ENCODE peak calls at places on chromosomes 13 and 19, in six cellular contexts. Q is GM12864, N is BE2C, C is osteoblast, U is neural crest cell, I is left ventricle myocardium inferior. O is an unnamed sample.

GRCh38 chr13:30371649-30372265 is 50.5 kb upstream of the UBE2L5 start:
- DNase-seq in Q (peak; percentile 92), N (peak; percentile 86), C (peak; percentile 88), U (no peak), I (no peak), O (no peak)

GRCh38 chr19:35645680-35646511 is 2.2 kb upstream of the COX6B1 start:
- DNase-seq in Q (no peak), N (no peak), C (peak; percentile 25), U (no peak), I (no peak), O (no peak)

GRCh38 chr19:10587022-10587838 is at the start of gene AP1M2:
- DNase-seq in Q (no peak), N (no peak), C (no peak), U (no peak), I (no peak), O (no peak)

GRCh38 chr13:74966814-74967213 is 515.2 kb downstream of the TBC1D4 start:
- DNase-seq in Q (no peak), N (peak; percentile 49), C (no peak), U (peak; percentile 14), I (no peak), O (peak; percentile 48)

GRCh38 chr13:39616087-39616694 is 13.2 kb upstream of the LHFPL6 start:
- DNase-seq in Q (peak; percentile 27), N (peak; percentile 65), C (no peak), U (peak; percentile 54), I (no peak), O (peak; percentile 64)

GRCh38 chr13:44044544-44045178 is 165.0 kb downstream of the LACC1 start:
- DNase-seq in Q (no peak), N (no peak), C (no peak), U (no peak), I (no peak), O (no peak)

GRCh38 chr13:41311607-41312500 is 787 bp downstream of the NAA16 start:
- DNase-seq in Q (no peak), N (peak; percentile 64), C (peak; percentile 77), U (peak; percentile 25), I (peak; percentile 42), O (peak; percentile 48)

GRCh38 chr19:13859361-13859880 is 17.5 kb upstream of the NANOS3 start:
- DNase-seq in Q (no peak), N (no peak), C (peak; percentile 81), U (no peak), I (no peak), O (no peak)

GRCh38 chr19:13036366-13036976 is 41.2 kb downstream of the NFIX start:
- DNase-seq in Q (no peak), N (peak; percentile 80), C (peak; percentile 93), U (no peak), I (no peak), O (no peak)

GRCh38 chr13:39370554-39370953 is 232.4 kb downstream of the LHFPL6 start:
- DNase-seq in Q (no peak), N (no peak), C (peak; percentile 58), U (no peak), I (peak; percentile 35), O (no peak)

GRCh38 chr13:42658019-42658418 is 84.1 kb downstream of the TNFSF11 start:
- DNase-seq in Q (no peak), N (no peak), C (no peak), U (no peak), I (no peak), O (no peak)

GRCh38 chr19:6521718-6522646 is 8.8 kb upstream of the TNFSF9 start:
- DNase-seq in Q (peak; percentile 90), N (no peak), C (peak; percentile 76), U (no peak), I (no peak), O (no peak)

GRCh38 chr19:5022066-5022860 is 53.4 kb downstream of the KDM4B start:
- DNase-seq in Q (no peak), N (no peak), C (peak; percentile 53), U (no peak), I (no peak), O (no peak)

GRCh38 chr13:20570540-20570939 is 3.6 kb downstream of the IFT88 start:
- DNase-seq in Q (no peak), N (no peak), C (no peak), U (no peak), I (no peak), O (no peak)

GRCh38 chr19:35468637-35469036 is 20.6 kb downstream of the FFAR2 start:
- DNase-seq in Q (peak; percentile 68), N (peak; percentile 73), C (peak; percentile 93), U (no peak), I (peak; percentile 39), O (peak; percentile 56)

GRCh38 chr19:16417660-16418596 is 53.8 kb downstream of the EPS15L1 start:
- DNase-seq in Q (no peak), N (peak; percentile 79), C (peak; percentile 98), U (peak; percentile 61), I (peak; percentile 75), O (peak; percentile 77)

GRCh38 chr13:30307194-30307965 is at the start of gene KATNAL1:
- DNase-seq in Q (no peak), N (peak; percentile 92), C (peak; percentile 89), U (peak; percentile 73), I (peak; percentile 85), O (peak; percentile 62)

GRCh38 chr19:1663854-1664253 is 11.4 kb upstream of the TCF3 start:
- DNase-seq in Q (peak; percentile 42), N (no peak), C (no peak), U (no peak), I (no peak), O (no peak)

GRCh38 chr19:1661995-1662394 is 9.6 kb upstream of the TCF3 start:
- DNase-seq in Q (no peak), N (no peak), C (no peak), U (no peak), I (no peak), O (no peak)

GRCh38 chr19:1668048-1668338 is 15.6 kb upstream of the TCF3 start:
- DNase-seq in Q (no peak), N (no peak), C (no peak), U (no peak), I (no peak), O (no peak)

GRCh38 chr19:1668339-1669123 is 16.1 kb upstream of the TCF3 start:
- DNase-seq in Q (no peak), N (peak; percentile 43), C (peak; percentile 91), U (no peak), I (no peak), O (peak; percentile 10)

DNA sequence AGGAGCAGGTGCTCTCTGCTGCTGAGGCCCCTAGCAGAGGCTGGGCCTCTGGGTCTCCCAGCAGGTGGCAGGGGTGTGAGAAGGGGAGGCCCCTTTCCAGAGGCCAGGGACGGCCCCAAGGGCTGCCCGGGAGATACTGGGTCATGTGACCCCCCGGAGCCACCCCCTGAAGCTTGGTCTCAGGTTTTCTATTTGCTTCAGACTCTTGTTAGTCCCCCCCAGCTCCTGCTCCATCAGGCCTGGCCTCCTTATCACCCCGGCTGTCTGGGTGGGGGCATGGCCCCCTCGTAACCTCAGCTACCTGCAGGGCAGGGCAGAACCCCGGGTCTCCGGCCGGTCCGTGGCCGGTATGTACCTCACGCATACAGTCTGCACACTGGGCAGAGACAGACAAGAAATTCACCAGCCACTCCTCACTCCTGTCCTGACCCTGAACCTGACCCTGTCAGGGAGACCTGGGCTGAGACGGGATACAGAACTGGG is 13.2 kb upstream of the TCF3 start:
- DNase-seq in Q (no peak), N (peak; percentile 22), C (no peak), U (no peak), I (no peak), O (no peak)
- TF ChIP-seq CTCF in Q (no peak), N (no peak), C (no peak), U (no peak), I (no peak), O (no peak)

DNA sequence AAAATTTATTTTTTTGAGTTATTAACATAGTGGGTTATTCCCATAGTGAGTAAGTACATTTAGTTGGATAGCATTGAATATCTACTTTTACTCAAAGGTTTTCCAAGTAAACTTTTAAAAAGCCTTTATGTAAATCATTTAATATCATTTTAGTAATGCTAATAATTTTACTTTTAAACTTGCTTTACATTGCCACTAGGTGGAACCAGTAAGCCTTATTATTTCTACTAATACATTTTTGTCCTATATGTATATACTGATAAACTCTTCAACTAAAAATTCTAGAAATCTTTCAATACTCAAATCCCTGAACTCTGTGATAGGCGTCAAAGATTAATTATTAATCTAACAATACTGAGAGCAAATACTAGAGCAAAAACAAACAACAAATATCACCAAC is 1709.2 kb upstream of the PCDH20 start:
- DNase-seq in Q (no peak), N (no peak), C (peak; percentile 42), U (no peak), I (no peak), O (no peak)
- TF ChIP-seq CTCF in Q (no peak), N (peak; percentile 25), C (peak; percentile 53), U (peak; percentile 76), I (peak; percentile 26), O (peak; percentile 74)

DNA sequence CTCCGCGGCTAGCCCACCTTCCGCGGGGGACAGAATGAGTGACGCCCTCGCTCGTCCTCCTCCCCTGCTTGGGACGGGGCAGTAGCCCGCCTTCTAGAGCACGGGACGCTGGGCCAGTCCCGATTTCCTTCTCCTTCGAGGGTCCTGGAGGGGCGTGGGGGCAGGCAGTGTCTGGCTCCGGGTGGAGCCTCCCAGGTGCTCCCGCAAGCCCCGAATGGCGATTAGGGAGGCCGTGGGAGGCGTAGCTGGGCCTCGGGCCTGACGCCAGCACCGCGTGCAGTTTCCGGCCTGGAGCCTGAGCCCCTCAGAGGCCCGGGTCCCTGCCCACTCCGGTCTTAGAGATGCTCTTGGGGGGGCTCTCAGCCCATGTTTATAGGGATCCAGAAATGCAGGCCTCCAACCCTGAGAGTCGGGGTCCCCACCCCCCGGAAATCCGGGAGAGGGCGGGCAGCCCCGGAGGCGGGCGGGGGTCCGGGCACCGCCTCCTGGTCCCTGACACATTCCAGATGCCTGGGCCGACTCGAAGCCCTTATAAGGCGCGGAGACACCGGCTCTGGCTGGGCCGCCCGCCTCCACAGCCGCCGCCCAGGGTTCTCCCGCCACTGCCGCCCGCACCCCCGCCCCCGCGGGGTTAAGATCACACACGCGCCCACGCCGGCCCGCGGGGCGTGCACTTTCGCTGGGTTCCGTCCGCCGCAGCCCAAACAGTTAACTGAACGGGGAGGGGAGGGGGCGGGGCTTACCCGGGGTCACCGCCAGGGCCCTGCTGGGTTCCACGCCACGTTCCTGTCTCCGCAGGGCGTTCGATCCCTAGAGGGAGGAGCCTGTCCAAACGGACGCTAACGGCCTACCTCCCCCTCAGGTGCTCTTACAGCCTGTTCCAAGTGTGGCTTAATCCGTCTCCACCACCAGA is 1.5 kb downstream of the MYADM start:
- DNase-seq in Q (no peak), N (peak; percentile 92), C (peak; percentile 98), U (peak; percentile 65), I (peak; percentile 92), O (peak; percentile 88)
- TF ChIP-seq CTCF in Q (no peak), N (peak; percentile 13), C (no peak), U (peak; percentile 51), I (peak; percentile 59), O (no peak)

DNA sequence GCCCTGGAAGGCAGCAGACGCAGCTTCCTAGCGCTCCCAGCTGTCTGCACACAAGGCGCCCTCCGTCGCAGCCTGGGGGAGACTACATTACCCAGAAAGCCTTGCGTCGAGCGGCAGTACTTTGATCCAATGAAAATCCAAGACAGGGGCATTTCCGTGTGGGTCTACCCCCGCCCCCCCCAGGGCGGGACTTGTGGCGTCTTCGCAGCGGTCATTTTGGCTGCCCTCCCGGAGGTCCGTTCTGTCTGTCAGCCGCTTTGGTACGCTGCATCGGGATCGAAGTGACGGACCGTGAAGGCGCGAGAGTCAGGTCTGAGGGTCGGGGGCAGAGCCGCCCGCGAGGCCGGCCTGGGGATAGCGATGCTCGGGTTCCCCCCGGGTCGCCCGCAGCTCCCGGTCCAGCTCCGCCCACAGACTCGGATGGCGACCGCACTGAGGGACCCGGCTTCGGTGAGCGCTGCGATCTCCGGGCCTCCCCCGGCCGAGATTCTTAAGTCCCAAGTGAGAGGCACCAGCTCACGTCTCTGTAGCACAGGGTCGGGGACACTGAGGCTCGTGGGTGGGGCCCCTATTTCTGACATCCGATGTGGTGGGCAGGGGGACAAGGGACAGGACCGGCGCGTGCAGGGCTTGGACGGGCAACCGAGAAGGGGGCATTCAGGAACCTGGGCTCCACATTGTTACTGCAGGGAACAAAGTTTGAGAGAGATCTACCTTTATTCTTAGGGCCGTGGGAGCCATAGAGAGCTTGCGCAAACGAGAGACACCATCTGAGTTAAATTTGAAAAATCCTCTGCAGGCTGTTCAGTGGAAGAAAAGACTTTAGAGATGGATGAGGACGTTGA is at the start of gene ZNF211:
- DNase-seq in Q (peak; percentile 86), N (peak; percentile 92), C (peak; percentile 98), U (peak; percentile 81), I (peak; percentile 94), O (peak; percentile 88)
- TF ChIP-seq CTCF in Q (no peak), N (no peak), C (no peak), U (no peak), I (peak; percentile 15), O (no peak)